ENCODE peak calls at places on chromosomes 1 and 21, in six cellular contexts. U is heart right ventricle, S is GM06990, L is IMR-90, K is HL-60, V is astrocyte of the cerebellum. N is an unnamed sample.

GRCh38 chr1:19374402-19374801 is 62.3 kb downstream of the SLC66A1 start:
- DNase-seq in K (no peak), U (no peak), S (no peak), V (no peak), L (no peak), N (no peak)

GRCh38 chr1:27398405-27399149 is 6.2 kb downstream of the GPR3 start:
- DNase-seq in L (no peak), S (no peak), U (no peak), K (no peak), V (no peak), N (no peak)

GRCh38 chr1:235720544-235720943 is 71.0 kb upstream of the GNG4 start:
- DNase-seq in K (no peak), V (no peak), U (no peak), L (peak; percentile 67), S (no peak), N (no peak)

GRCh38 chr1:94096797-94097549 is 24.0 kb downstream of the ABCA4 start:
- DNase-seq in U (no peak), V (peak; percentile 49), K (no peak), L (peak; percentile 71), S (no peak), N (no peak)

GRCh38 chr21:38841472-38841871 is 35.7 kb downstream of the ETS2 start:
- DNase-seq in L (no peak), U (no peak), K (no peak), S (no peak), V (no peak), N (no peak)

GRCh38 chr1:103459385-103459784 is 66.1 kb upstream of the RNPC3 start:
- DNase-seq in K (no peak), S (no peak), L (no peak), V (no peak), U (no peak), N (no peak)

GRCh38 chr1:110601332-110601731 is 4.8 kb downstream of the KCNA2 start:
- DNase-seq in K (no peak), L (no peak), V (no peak), S (no peak), U (no peak), N (no peak)

GRCh38 chr1:1614204-1614953 is 921 bp upstream of the MIB2 start:
- DNase-seq in K (peak; percentile 93), S (peak; percentile 44), V (no peak), U (peak; percentile 15), L (peak; percentile 88), N (no peak)

GRCh38 chr1:222331765-222332164 is 216.1 kb downstream of the HHIPL2 start:
- DNase-seq in L (peak; percentile 80), K (no peak), U (no peak), V (no peak), S (no peak), N (no peak)

GRCh38 chr1:111032295-111032897 is 68.7 kb upstream of the LRIF1 start:
- DNase-seq in S (no peak), U (no peak), L (peak; percentile 27), K (peak; percentile 55), V (peak; percentile 4), N (peak; percentile 18)

DNA sequence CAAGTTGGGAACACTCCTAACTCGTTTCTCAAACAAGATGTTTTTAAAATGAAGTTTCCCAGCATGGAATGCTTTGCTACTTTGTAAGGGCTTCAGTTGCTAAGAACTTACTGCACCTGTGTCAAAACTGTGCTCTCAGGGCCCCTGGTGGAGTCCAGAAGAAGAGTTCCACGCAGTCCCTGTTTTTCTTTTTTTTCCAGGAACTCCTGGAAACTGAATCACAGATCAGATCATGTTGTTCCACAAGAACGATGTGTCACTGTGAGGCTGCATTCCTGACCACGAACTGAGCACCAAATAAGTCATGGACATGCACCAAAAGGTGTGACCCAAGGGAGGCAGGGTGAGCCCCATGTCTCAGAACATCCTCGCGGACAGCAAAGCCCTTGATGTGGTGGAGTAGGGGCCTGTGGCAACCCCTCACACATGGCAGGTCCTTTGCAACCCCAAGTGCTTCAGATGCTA is 257.2 kb downstream of the KCNJ6 start:
- DNase-seq in K (no peak), L (peak; percentile 72), V (peak; percentile 49), U (no peak), S (no peak), N (no peak)
- TF ChIP-seq CTCF in K (no peak), L (peak; percentile 33), V (peak; percentile 40), U (no peak), S (no peak), N (no peak)

GRCh38 chr21:36260802-36261201 is 59.2 kb upstream of the MORC3 start:
- DNase-seq in K (no peak), L (no peak), S (no peak), U (no peak), V (no peak), N (no peak)

GRCh38 chr21:36261459-36261858 is 58.5 kb upstream of the MORC3 start:
- DNase-seq in S (no peak), U (no peak), L (no peak), K (no peak), V (no peak), N (no peak)

GRCh38 chr21:36257657-36258056 is 62.3 kb upstream of the MORC3 start:
- DNase-seq in K (no peak), S (no peak), V (no peak), U (no peak), L (no peak), N (no peak)

GRCh38 chr21:36263797-36264196 is 56.2 kb upstream of the MORC3 start:
- DNase-seq in L (no peak), K (peak; percentile 7), V (no peak), S (no peak), U (no peak), N (no peak)

DNA sequence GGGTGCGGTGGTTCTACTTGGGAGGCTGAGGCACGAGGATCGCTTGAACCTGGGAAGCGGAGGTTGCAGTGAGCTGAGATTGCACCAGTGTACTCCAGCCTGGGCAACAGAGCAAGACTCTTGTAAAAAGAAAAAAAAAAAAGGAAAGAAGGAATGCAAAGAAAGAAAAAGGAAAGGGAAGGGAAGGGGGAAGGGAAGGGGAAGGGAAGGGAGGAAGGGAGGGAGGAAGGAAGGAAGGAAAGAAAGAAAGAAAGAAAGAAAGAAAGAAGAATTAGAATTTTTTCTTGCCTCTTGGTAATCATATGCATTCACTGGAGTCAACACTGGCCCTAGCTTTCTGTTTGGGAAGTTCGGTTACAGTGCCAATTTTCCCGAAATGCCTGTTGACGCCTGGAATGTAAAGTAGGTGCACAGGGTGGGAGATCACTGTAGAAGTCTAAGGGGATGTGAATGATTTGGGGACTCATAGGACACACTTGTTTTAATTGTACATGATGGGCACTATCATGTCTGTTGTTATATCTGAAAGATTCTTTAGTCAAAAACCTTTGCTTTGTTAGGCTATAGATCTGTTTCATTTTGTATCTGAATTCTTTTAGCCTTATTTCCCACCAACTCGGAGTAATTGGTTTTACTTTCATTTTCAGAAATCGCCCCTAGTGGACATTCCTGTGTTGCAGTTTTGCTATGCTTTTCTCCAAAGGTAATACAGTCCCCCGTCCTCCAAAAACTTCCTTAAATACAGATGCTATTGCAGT is 59.8 kb upstream of the MORC3 start:
- DNase-seq in S (no peak), L (peak; percentile 73), V (peak; percentile 72), U (no peak), K (peak; percentile 56), N (no peak)
- H3K4me3 ChIP-seq in S (peak overlapping the region; percentile 24), L (peak overlapping the region; percentile 93), V (peak overlapping the region; percentile 43), U (peak overlapping the region; percentile 31), K (peak overlapping the region; percentile 12), N (peak overlapping the region; percentile 13)

GRCh38 chr21:31088196-31088751 is 50.0 kb upstream of the KRTAP19-8 start:
- DNase-seq in L (no peak), V (no peak), S (no peak), K (no peak), U (no peak), N (no peak)
- TF ChIP-seq CTCF in L (no peak), V (no peak), S (no peak), K (no peak), U (no peak), N (no peak)

DNA sequence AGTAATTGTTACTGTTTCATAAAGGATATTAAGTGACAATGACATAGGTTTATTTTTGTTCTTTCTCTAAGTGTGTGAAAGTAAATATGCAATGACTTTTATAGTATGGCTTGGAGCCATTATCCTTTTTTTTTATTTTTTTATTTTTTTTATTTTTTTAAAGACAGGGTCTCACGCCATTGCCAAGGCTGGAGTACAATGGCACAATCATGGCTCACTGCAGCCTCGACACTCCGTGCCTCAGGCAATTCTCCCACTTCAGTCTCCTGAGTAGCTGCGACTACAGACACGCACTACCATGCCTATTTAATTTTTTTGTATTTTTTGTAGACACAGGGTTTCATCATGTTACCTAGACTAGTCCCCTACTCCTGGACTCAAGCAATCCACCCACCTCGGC is 7.0 kb downstream of the TRIM33 start:
- DNase-seq in U (no peak), V (no peak), K (no peak), S (no peak), L (no peak), N (no peak)
- H3K4me3 ChIP-seq in U (no peak overlapping the region), V (no peak overlapping the region), K (no peak overlapping the region), S (no peak overlapping the region), L (no peak overlapping the region), N (no peak overlapping the region)

GRCh38 chr1:184110253-184111204 is 59.0 kb downstream of the TSEN15 start:
- DNase-seq in V (no peak), S (no peak), K (no peak), U (no peak), L (no peak), N (no peak)
- TF ChIP-seq CTCF in V (peak; percentile 23), S (peak; percentile 11), K (no peak), U (no peak), L (no peak), N (peak; percentile 41)

GRCh38 chr1:31063636-31064035 is 1.9 kb downstream of the PUM1 start:
- DNase-seq in U (no peak), K (no peak), L (peak; percentile 6), S (no peak), V (no peak), N (no peak)

GRCh38 chr1:31062867-31063380 is 2.6 kb downstream of the PUM1 start:
- DNase-seq in U (no peak), S (no peak), K (no peak), L (no peak), V (no peak), N (no peak)

GRCh38 chr1:31065310-31066217 is at the start of gene PUM1:
- DNase-seq in S (peak; percentile 98), U (peak; percentile 97), K (peak; percentile 99), V (peak; percentile 94), L (peak; percentile 96), N (peak; percentile 94)

GRCh38 chr1:31064685-31065309 is 720 bp downstream of the PUM1 start:
- DNase-seq in V (no peak), U (no peak), L (peak; percentile 17), K (peak; percentile 38), S (no peak), N (no peak)

DNA sequence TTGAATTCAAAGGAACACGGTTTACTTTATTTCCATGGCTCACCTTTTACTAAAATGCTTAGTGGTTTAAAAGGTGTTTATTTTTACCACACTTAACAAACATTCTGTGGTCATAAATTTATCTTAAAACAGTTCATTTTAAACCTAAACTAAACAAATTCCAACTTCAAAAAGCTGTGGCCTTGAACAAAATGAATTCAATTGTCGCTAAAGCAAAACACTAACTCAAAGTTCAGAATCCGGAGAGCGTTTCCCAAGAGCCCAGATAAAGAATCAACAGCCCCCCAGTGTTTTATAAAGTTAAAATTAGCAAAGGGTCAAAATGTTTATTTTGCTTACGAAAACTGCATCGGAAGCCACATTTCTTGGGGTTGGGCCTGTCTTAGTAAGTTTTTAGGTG is 1.4 kb downstream of the PUM1 start:
- DNase-seq in S (no peak), V (no peak), K (no peak), L (no peak), U (no peak), N (no peak)
- H3K4me3 ChIP-seq in S (peak overlapping the region; percentile 69), V (peak overlapping the region; percentile 74), K (peak overlapping the region; percentile 76), L (peak overlapping the region; percentile 96), U (peak overlapping the region; percentile 46), N (peak overlapping the region; percentile 85)

GRCh38 chr1:210024996-210025395 is 87.0 kb downstream of the SYT14 start:
- DNase-seq in S (no peak), V (no peak), K (no peak), U (no peak), L (no peak), N (no peak)
- TF ChIP-seq CTCF in S (no peak), V (no peak), K (no peak), U (no peak), L (no peak), N (peak; percentile 16)